ENCODE peak calls at places on chromosomes 1 and 21, in six cellular contexts. M, F, C, R, I and X are unnamed samples.

GRCh38 chr1:2229032-2229920 is 1.2 kb downstream of the SKI start:
- DNase-seq in M (peak), F (peak), C (peak), R (peak), I (no peak), X (peak)

GRCh38 chr1:227780101-227781044 is 35.1 kb upstream of the PRSS38 start:
- DNase-seq in M (peak), F (no peak), C (no peak), R (no peak), I (no peak), X (no peak)

GRCh38 chr21:44391345-44392091 is 38.1 kb downstream of the TRPM2 start:
- DNase-seq in M (no peak), F (no peak), C (no peak), R (no peak), I (no peak), X (no peak)

GRCh38 chr1:197928849-197929336 is 11.7 kb downstream of the LHX9 start:
- DNase-seq in M (no peak), F (no peak), C (peak), R (no peak), I (no peak), X (no peak)

GRCh38 chr1:46551597-46552095 is at the start of gene KNCN:
- DNase-seq in M (no peak), F (no peak), C (no peak), R (no peak), I (no peak), X (no peak)

GRCh38 chr1:153443486-153443885 is 17.0 kb downstream of the S100A7 start:
- DNase-seq in M (no peak), F (no peak), C (no peak), R (no peak), I (no peak), X (no peak)

GRCh38 chr1:110356379-110356778 is 17.2 kb downstream of the RBM15 start:
- DNase-seq in M (no peak), F (no peak), C (no peak), R (no peak), I (no peak), X (no peak)

GRCh38 chr1:178011101-178011828 is 41.4 kb upstream of the SEC16B start:
- DNase-seq in M (no peak), F (no peak), C (no peak), R (no peak), I (peak), X (no peak)

GRCh38 chr1:25501235-25502058 is 42.0 kb upstream of the LDLRAP1 start:
- DNase-seq in M (no peak), F (peak), C (no peak), R (no peak), I (no peak), X (no peak)

GRCh38 chr1:214551052-214551435 is 358 bp downstream of the PTPN14 start:
- DNase-seq in M (no peak), F (peak), C (no peak), R (no peak), I (no peak), X (peak)

GRCh38 chr1:230127105-230128054 is 60.3 kb downstream of the GALNT2 start:
- DNase-seq in M (no peak), F (peak), C (no peak), R (peak), I (no peak), X (peak)

GRCh38 chr1:67732750-67733151 is 47.8 kb downstream of the GADD45A start:
- DNase-seq in M (no peak), F (no peak), C (no peak), R (no peak), I (peak), X (no peak)

GRCh38 chr1:97934491-97934890 is 13.7 kb upstream of the DPYD start:
- DNase-seq in M (no peak), F (no peak), C (no peak), R (no peak), I (no peak), X (no peak)

GRCh38 chr1:30761312-30762151 is 4.0 kb upstream of the LAPTM5 start:
- DNase-seq in M (no peak), F (no peak), C (no peak), R (no peak), I (no peak), X (no peak)

GRCh38 chr1:1974834-1975233 is 28.8 kb downstream of the CFAP74 start:
- DNase-seq in M (no peak), F (no peak), C (no peak), R (no peak), I (no peak), X (no peak)

GRCh38 chr1:31753623-31754349 is 10.4 kb downstream of the ADGRB2 start:
- DNase-seq in M (no peak), F (no peak), C (no peak), R (no peak), I (no peak), X (no peak)

GRCh38 chr1:194076646-194077045 is 890.2 kb upstream of the B3GALT2 start:
- DNase-seq in M (no peak), F (no peak), C (no peak), R (no peak), I (no peak), X (no peak)

GRCh38 chr1:117821782-117822447 is 107.5 kb downstream of the GDAP2 start:
- DNase-seq in M (no peak), F (no peak), C (no peak), R (no peak), I (peak), X (no peak)

GRCh38 chr1:111599781-111600180 is 19.8 kb upstream of the RAP1A start:
- DNase-seq in M (no peak), F (no peak), C (no peak), R (peak), I (no peak), X (no peak)

GRCh38 chr21:27329255-27329851 is 362.5 kb upstream of the ADAMTS5 start:
- DNase-seq in M (no peak), F (no peak), C (no peak), R (no peak), I (no peak), X (no peak)

GRCh38 chr1:15146971-15147376 is 6.6 kb upstream of the TMEM51 start:
- DNase-seq in M (no peak), F (no peak), C (no peak), R (no peak), I (no peak), X (no peak)

GRCh38 chr1:183993132-183993531 is 44.4 kb downstream of the COLGALT2 start:
- DNase-seq in M (no peak), F (no peak), C (no peak), R (no peak), I (no peak), X (no peak)